ENCODE peak calls at places on chromosomes 7 and 10, in four cellular contexts. V, W, P and K are unnamed samples.

GRCh38 chr10:97089209-97089865 is 96.4 kb downstream of the SLIT1 start:
- DNase-seq in W (no peak), V (no peak), P (no peak), K (no peak)

GRCh38 chr10:103584216-103585010 is 90.9 kb downstream of the NEURL1 start:
- DNase-seq in V (no peak), P (no peak), W (no peak), K (no peak)

GRCh38 chr10:80104066-80104926 is 25.8 kb downstream of the TMEM254 start:
- DNase-seq in W (no peak), V (no peak), P (peak), K (peak)

GRCh38 chr10:1577945-1578344 is 159.4 kb downstream of the ADARB2 start:
- DNase-seq in V (no peak), P (no peak), W (no peak), K (no peak)

GRCh38 chr10:52258791-52259427 is 55.2 kb upstream of the DKK1 start:
- DNase-seq in W (no peak), V (no peak), P (no peak), K (no peak)

GRCh38 chr7:23024454-23024853 is 10.5 kb upstream of the HYCC1 start:
- DNase-seq in V (no peak), W (no peak), P (no peak), K (no peak)

GRCh38 chr10:17737021-17737965 is 14.7 kb upstream of the TMEM236 start:
- DNase-seq in V (no peak), P (no peak), W (peak), K (peak)

GRCh38 chr10:27504897-27505457 is 873 bp downstream of the RAB18 start:
- DNase-seq in P (no peak), V (no peak), W (no peak), K (no peak)

GRCh38 chr7:81488210-81488609 is 281.6 kb downstream of the HGF start:
- DNase-seq in P (no peak), W (no peak), V (no peak), K (no peak)

GRCh38 chr7:154842608-154843007 is 160.3 kb downstream of the PAXIP1 start:
- DNase-seq in W (no peak), V (no peak), P (no peak), K (no peak)

GRCh38 chr10:80320377-80320776 is 30.9 kb upstream of the MAT1A start:
- DNase-seq in W (no peak), P (no peak), V (no peak), K (peak)

GRCh38 chr10:73823391-73823790 is 12.0 kb upstream of the NDST2 start:
- DNase-seq in V (no peak), P (no peak), W (no peak), K (no peak)

GRCh38 chr7:29924684-29925083 is 64.9 kb downstream of the SCRN1 start:
- DNase-seq in W (no peak), V (no peak), P (no peak), K (no peak)

GRCh38 chr7:131400833-131401593 is 73.3 kb downstream of the MKLN1 start:
- DNase-seq in P (no peak), W (no peak), V (no peak), K (peak)

GRCh38 chr10:103629581-103629980 is 136.1 kb downstream of the NEURL1 start:
- DNase-seq in P (no peak), W (no peak), V (no peak), K (no peak)

GRCh38 chr10:60646966-60647796 is 131.1 kb upstream of the CDK1 start:
- DNase-seq in P (peak), V (peak), W (no peak), K (peak)

GRCh38 chr10:101843032-101843991 is at the start of gene KCNIP2:
- DNase-seq in W (peak), V (no peak), P (peak), K (no peak)

GRCh38 chr10:44478040-44478439 is 93.1 kb upstream of the CXCL12 start:
- DNase-seq in P (peak), W (no peak), V (no peak), K (no peak)

GRCh38 chr10:51462076-51462779 is 237.2 kb downstream of the CSTF2T start:
- DNase-seq in P (no peak), V (no peak), W (no peak), K (no peak)

GRCh38 chr10:130013938-130014733 is 50.1 kb upstream of the EBF3 start:
- DNase-seq in P (no peak), W (no peak), V (no peak), K (no peak)

GRCh38 chr7:26117142-26117807 is 34.7 kb upstream of the NFE2L3 start:
- DNase-seq in P (peak), W (no peak), V (no peak), K (peak)

GRCh38 chr7:389911-390601 is 100.1 kb downstream of the FOXL3 start:
- DNase-seq in V (no peak), W (no peak), P (peak), K (no peak)

GRCh38 chr10:67385089-67385488 is 310.9 kb downstream of the CTNNA3 start:
- DNase-seq in P (no peak), V (no peak), W (no peak), K (no peak)

GRCh38 chr10:43059336-43059720 is 17.5 kb upstream of the RET start:
- DNase-seq in V (no peak), W (no peak), P (no peak), K (no peak)

GRCh38 chr7:94687810-94688209 is 31.9 kb upstream of the SGCE start:
- DNase-seq in W (no peak), P (no peak), V (no peak), K (no peak)

GRCh38 chr7:22357311-22358175 is 589 bp upstream of the RAPGEF5 start:
- DNase-seq in P (no peak), W (peak), V (no peak), K (peak)

GRCh38 chr10:13672505-13672904 is 85.7 kb downstream of the PRPF18 start:
- DNase-seq in P (no peak), W (no peak), V (no peak), K (no peak)

GRCh38 chr7:158863611-158864506 is 7.5 kb downstream of the DYNC2I1 start:
- DNase-seq in W (no peak), V (peak), P (peak), K (peak)

GRCh38 chr7:46811529-46811928 is 770.4 kb downstream of the TNS3 start:
- DNase-seq in P (no peak), W (no peak), V (no peak), K (no peak)

GRCh38 chr10:80202934-80203834 is 2.2 kb downstream of the ANXA11 start:
- DNase-seq in W (no peak), V (peak), P (peak), K (peak)

GRCh38 chr10:100988166-100988565 is 823 bp downstream of the TWNK start:
- DNase-seq in P (no peak), V (no peak), W (no peak), K (no peak)

GRCh38 chr10:15370741-15371701 is at the start of gene FAM171A1:
- DNase-seq in V (no peak), P (peak), W (peak), K (no peak)

GRCh38 chr10:102072867-102073527 is 7.8 kb downstream of the HPS6 start:
- DNase-seq in V (no peak), W (peak), P (peak), K (peak)

GRCh38 chr10:77162697-77163096 is 474.9 kb downstream of the KCNMA1 start:
- DNase-seq in V (no peak), P (no peak), W (no peak), K (no peak)

GRCh38 chr7:97401398-97401797 is 283.9 kb downstream of the SDHAF3 start:
- DNase-seq in W (no peak), P (no peak), V (no peak), K (no peak)

GRCh38 chr10:33509231-33509871 is 174.9 kb upstream of the NRP1 start:
- DNase-seq in W (no peak), P (peak), V (peak), K (peak)

GRCh38 chr10:33136271-33136670 is 178.2 kb upstream of the ITGB1 start:
- DNase-seq in W (no peak), P (no peak), V (peak), K (no peak)

DNA sequence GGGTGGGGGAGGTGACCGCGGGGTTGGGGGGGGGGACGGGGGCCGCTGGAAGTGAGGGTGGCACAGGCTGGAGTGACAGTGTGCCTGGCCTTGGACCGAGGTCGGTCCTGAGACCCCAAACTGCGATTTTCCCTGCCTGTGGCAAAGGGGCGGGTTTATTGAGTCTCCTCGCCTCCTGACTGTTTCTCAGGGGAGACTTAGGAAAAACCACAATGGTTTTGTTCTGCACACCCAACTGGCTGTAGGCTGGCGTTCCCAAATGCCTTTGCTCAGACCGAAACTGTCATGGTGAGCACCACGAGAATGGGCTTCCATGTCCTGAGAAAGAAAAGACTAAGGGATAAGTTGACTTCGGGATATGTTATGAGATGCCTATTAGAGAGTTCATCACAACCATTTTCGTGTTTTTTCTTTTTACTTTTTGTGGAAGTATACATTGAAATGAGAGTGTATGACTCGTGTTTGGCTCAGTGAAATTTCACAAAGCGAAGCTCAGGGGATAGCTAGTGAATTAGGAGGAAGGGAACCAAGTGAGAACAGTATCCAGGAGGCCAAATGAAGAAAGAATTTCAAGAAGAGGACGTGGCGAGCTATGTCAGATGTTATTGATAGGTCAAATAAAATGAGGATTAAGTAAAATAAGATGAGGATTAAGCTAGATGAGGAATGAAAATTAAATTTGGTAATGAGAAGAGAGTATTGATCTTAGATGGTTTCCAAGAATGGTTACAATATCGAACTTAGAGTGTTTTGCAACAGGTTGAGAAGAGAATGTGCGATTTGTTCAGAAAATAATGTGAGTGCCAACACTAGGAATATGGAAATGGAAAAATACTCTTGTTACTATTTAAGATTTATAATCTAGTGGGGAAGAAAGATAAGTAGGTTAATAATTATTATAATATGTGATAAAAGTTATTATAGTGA is 918 bp downstream of the NET1 start:
- DNase-seq in P (no peak), W (peak), V (no peak), K (peak)
- TF ChIP-seq KDM1A in P (no peak), W (no peak), V (no peak), K (no peak)

GRCh38 chr10:110608087-110608486 is 36.0 kb upstream of the RBM20 start:
- DNase-seq in V (no peak), W (no peak), P (no peak), K (no peak)

GRCh38 chr10:110612073-110612472 is 32.1 kb upstream of the RBM20 start:
- DNase-seq in P (no peak), V (peak), W (no peak), K (no peak)

GRCh38 chr10:110612629-110613028 is 31.5 kb upstream of the RBM20 start:
- DNase-seq in W (no peak), P (no peak), V (peak), K (no peak)

GRCh38 chr10:110609592-110609991 is 34.5 kb upstream of the RBM20 start:
- DNase-seq in P (no peak), W (no peak), V (no peak), K (no peak)

DNA sequence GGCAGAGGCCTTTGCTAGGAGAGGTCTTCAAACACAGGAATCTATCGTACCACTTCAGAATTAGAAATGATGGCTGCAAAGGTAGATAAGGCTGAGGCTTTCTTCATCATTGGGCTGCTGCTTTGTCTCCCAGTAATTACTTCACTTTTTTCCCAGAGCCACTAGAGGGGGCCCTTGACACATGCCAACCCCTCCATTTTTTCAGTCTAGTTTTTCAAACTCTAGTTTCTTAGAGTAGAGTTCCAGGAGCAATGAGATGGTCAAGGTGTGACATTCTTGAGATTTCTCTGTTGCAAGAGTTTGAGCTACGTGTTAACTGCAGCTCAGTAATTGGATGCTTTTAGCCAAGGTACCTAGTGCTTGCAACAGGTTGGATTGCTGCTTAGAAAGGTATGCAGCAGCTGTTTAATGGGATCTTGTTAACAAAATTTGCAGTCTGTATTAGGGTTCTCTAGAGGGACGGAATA is 33.8 kb upstream of the RBM20 start:
- DNase-seq in V (peak), P (peak), W (no peak), K (peak)
- TF ChIP-seq USF2 in V (no peak), P (no peak), W (no peak), K (no peak)

GRCh38 chr10:75422913-75423312 is 8.5 kb upstream of the LRMDA start:
- DNase-seq in W (no peak), P (no peak), V (no peak), K (no peak)

GRCh38 chr10:75418287-75418686 is 13.1 kb upstream of the LRMDA start:
- DNase-seq in V (no peak), W (no peak), P (no peak), K (no peak)

GRCh38 chr10:75414527-75414926 is 13.0 kb upstream of the ZNF503 start:
- DNase-seq in P (no peak), V (no peak), W (no peak), K (no peak)

GRCh38 chr10:75417522-75417927 is 13.9 kb upstream of the LRMDA start:
- DNase-seq in V (no peak), W (peak), P (no peak), K (no peak)

DNA sequence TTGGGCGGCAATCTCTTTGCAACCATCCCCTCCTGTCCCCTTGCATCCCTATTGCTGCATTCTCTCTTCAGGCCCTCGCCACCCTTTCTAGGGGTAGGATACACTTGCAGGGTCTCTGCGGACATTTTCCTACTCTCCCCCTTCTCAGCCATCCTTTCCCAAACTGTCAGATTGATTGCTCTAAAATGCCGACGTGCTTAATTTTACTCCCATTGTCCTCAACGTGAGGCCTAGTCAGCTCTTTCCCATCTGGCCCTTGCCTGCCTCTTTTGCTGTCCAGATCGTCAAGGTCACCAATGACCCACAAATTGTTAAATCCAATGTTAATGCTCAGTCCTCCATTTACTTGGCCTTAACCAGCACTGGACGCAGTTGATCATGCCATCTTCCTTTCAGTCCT is 12.7 kb upstream of the LRMDA start:
- DNase-seq in W (no peak), P (no peak), V (no peak), K (no peak)
- H3K9ac ChIP-seq in W (no peak), P (no peak), V (no peak), K (no peak)

GRCh38 chr10:47409171-47409865 is 25.2 kb upstream of the ZNF488 start:
- DNase-seq in P (no peak), W (no peak), V (no peak), K (no peak)
- TF ChIP-seq KDM1A in P (no peak), W (no peak), V (no peak), K (no peak)

GRCh38 chr10:6755891-6756460 is 175.9 kb upstream of the PRKCQ start:
- DNase-seq in V (no peak), P (no peak), W (no peak), K (no peak)
- TF ChIP-seq USF2 in V (no peak), P (no peak), W (no peak), K (no peak)

GRCh38 chr7:151006590-151007300 is 15.9 kb downstream of the NOS3 start:
- DNase-seq in W (no peak), V (no peak), P (no peak), K (no peak)
- H3K9ac ChIP-seq in W (no peak), V (no peak), P (no peak), K (peak)